ENCODE peak calls at places on chromosomes 16 and 17, in five cellular contexts. H is body of pancreas; L is gastrocnemius medialis; Z is thoracic aorta; T is CD8-positive, alpha-beta T cell. S is an unnamed sample.

GRCh38 chr17:142102-142661 is 4.8 kb downstream of the SCGB1C2 start:
- DNase-seq in T (peak), H (peak), L (no peak), Z (no peak), S (no peak)

GRCh38 chr16:3023415-3023668 is 400 bp downstream of the HCFC1R1 start:
- DNase-seq in Z (peak), H (peak), T (no peak), L (no peak), S (no peak)

GRCh38 chr16:8691728-8692127 is 17.3 kb downstream of the ABAT start:
- DNase-seq in H (no peak), L (no peak), Z (no peak), T (no peak), S (no peak)

GRCh38 chr17:69607162-69607834 is 192.8 kb downstream of the MAP2K6 start:
- DNase-seq in L (peak), Z (no peak), T (no peak), H (peak), S (peak)

GRCh38 chr17:27573971-27574525 is 56.9 kb upstream of the LGALS9 start:
- DNase-seq in T (no peak), Z (no peak), H (no peak), L (no peak), S (no peak)

GRCh38 chr17:28940675-28941074 is 10.6 kb downstream of the PHF12 start:
- DNase-seq in L (peak), Z (no peak), H (no peak), T (no peak), S (no peak)

GRCh38 chr16:66731101-66731500 is 20.3 kb downstream of the DYNC1LI2 start:
- DNase-seq in Z (no peak), H (no peak), T (no peak), L (no peak), S (no peak)

GRCh38 chr17:76540381-76541300 is 797 bp downstream of the PRCD start:
- DNase-seq in L (peak), H (peak), T (no peak), Z (peak), S (peak)

GRCh38 chr16:28543072-28543471 is 4.3 kb upstream of the NUPR1 start:
- DNase-seq in Z (no peak), H (peak), L (peak), T (no peak), S (no peak)

GRCh38 chr17:46000292-46000691 is 1.2 kb downstream of the STH start:
- DNase-seq in H (no peak), L (no peak), T (no peak), Z (no peak), S (no peak)

GRCh38 chr17:46002311-46002972 is 3.4 kb downstream of the STH start:
- DNase-seq in T (peak), H (peak), L (peak), Z (no peak), S (peak)

GRCh38 chr17:46000757-46001156 is 1.7 kb downstream of the STH start:
- DNase-seq in L (no peak), H (no peak), T (no peak), Z (no peak), S (no peak)

GRCh38 chr17:46002973-46003316 is 3.9 kb downstream of the STH start:
- DNase-seq in L (no peak), T (no peak), H (no peak), Z (no peak), S (no peak)

DNA sequence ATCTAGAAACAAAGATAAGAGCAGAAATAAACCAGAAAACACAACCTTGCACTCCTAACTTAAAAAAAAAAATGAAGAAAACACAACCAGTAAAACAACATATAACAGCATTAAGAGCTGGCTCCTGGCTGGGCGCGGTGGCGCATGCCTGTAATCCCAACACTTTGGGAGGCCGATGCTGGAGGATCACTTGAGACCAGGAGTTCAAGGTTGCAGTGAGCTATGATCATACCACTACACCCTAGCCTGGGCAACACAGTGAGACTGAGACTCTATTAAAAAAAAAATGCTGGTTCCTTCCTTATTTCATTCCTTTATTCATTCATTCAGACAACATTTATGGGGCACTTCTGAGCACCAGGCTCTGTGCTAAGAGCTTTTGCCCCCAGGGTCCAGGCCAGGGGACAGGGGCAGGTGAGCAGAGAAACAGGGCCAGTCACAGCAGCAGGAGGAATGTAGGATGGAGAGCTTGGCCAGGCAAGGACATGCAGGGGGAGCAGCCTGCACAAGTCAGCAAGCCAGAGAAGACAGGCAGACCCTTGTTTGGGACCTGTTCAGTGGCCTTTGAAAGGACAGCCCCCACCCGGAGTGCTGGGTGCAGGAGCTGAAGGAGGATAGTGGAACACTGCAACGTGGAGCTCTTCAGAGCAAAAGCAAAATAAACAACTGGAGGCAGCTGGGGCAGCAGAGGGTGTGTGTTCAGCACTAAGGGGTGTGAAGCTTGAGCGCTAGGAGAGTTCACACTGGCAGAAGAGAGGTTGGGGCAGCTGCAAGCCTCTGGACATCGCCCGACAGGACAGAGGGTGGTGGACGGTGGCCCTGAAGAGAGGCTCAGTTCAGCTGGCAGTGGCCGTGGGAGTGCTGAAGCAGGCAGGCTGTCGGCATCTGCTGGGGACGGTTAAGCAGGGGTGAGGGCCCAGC is 2.6 kb downstream of the STH start:
- DNase-seq in H (no peak), L (no peak), T (no peak), Z (no peak), S (no peak)
- H3K4me3 ChIP-seq in H (no peak), L (no peak), T (no peak), Z (no peak), S (no peak)

DNA sequence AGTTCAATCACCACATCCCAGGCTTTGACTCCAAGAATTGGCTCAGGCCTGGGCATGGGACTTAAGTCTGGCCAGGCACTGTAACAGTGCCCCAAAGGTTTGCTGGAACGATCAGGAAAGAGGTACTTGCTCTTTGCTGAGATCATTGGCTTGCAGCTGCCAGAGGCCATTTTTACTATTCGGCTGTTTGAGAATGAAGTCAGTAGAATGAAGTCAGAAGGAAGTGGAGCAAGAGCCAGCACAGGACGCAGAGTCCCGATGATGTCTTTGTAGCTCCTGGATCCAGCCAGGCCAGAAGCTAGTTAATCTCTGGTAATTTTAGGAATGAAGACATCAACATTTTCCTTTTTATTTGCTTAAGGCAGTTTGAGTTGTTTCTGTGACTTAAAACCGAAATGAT is 195.5 kb downstream of the RAB11FIP4 start:
- DNase-seq in Z (no peak), L (no peak), T (no peak), H (no peak), S (no peak)
- H3K4me3 ChIP-seq in Z (no peak), L (no peak), T (no peak), H (no peak), S (no peak)

GRCh38 chr16:85057948-85058347 is 30.4 kb downstream of the KIAA0513 start:
- DNase-seq in H (no peak), T (no peak), Z (no peak), L (no peak), S (no peak)

GRCh38 chr16:85056211-85056748 is 28.7 kb downstream of the KIAA0513 start:
- DNase-seq in T (peak), L (no peak), Z (no peak), H (no peak), S (no peak)

GRCh38 chr16:85057212-85057889 is 29.8 kb downstream of the KIAA0513 start:
- DNase-seq in Z (no peak), H (peak), L (no peak), T (no peak), S (no peak)

GRCh38 chr16:85054948-85055502 is 27.4 kb downstream of the KIAA0513 start:
- DNase-seq in Z (no peak), H (no peak), L (no peak), T (no peak), S (no peak)

DNA sequence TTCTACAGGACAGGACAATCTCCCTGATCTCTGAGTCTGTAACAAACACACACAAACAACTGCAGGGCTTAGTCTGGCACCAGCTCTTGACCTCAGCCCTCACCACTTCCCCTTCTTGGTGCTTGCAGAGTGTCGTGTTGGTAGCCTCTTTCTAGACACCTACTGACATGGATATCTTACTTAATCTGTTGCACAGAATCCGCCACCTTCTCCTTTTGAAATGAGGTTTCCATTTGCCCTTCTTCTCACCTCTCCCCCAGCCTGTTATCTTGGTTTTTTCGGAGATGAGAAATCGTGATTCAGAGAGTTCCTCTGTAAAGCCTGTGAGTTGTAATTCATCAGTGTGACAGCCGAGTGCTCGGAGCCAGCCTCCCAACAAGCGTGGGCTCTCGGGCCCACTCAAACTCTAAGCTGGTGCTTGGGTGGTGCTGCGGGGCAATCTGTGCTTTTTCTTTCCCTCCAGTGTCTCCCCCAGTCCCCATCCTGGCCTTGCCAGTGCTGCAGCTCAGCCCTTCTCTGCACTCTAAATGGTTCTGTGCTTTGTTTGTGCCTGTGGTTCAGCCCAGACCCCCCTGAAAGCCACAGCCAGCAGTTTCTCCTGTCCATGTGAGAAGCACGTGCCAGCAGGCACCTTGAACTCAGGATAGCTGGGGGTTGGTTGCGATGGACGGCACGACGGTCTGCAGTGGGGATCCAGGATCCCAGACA is 28.1 kb downstream of the KIAA0513 start:
- DNase-seq in T (peak), H (peak), Z (no peak), L (peak), S (no peak)
- H3K4me3 ChIP-seq in T (peak), H (no peak), Z (peak), L (peak), S (peak)

DNA sequence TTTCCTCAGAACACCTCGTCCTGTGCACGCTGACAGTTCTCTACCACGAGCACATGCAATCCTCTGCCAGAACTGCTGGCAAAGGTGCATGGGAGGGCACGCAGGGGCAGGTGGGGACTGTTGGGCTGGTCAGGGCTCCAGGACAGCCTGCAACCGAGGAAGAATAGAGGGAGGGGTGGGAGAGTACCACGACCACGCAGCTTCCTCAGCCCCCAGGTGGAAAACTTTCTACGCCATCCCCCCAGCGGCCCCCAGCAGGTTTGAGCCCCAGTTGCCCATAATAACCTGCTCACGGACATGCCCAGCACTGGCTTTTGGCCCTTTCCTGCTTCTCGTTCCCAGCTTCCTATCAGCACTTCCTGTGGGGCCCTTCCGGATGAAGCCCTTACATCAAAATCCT is 199.3 kb downstream of the C16orf95 start:
- DNase-seq in Z (no peak), L (no peak), T (no peak), H (no peak), S (no peak)
- H3K4me3 ChIP-seq in Z (no peak), L (no peak), T (no peak), H (no peak), S (no peak)

GRCh38 chr16:4703906-4704305 is 10.5 kb downstream of the NUDT16L1 start:
- DNase-seq in T (no peak), L (no peak), Z (no peak), H (no peak), S (no peak)
- H3K4me3 ChIP-seq in T (no peak), L (no peak), Z (no peak), H (no peak), S (no peak)

GRCh38 chr17:50506298-50506697 is 1.9 kb upstream of the MYCBPAP start:
- DNase-seq in Z (no peak), H (no peak), L (no peak), T (no peak), S (no peak)

GRCh38 chr17:50507871-50508572 is at the start of gene MYCBPAP:
- DNase-seq in H (peak), T (peak), Z (peak), L (peak), S (peak)

GRCh38 chr17:50511058-50511457 is 2.8 kb downstream of the MYCBPAP start:
- DNase-seq in T (no peak), H (no peak), Z (no peak), L (no peak), S (no peak)

GRCh38 chr17:50505731-50506130 is 2.5 kb upstream of the MYCBPAP start:
- DNase-seq in L (no peak), T (no peak), H (no peak), Z (no peak), S (no peak)

GRCh38 chr17:50508573-50509460 is 578 bp downstream of the MYCBPAP start:
- DNase-seq in H (no peak), Z (no peak), T (no peak), L (no peak), S (no peak)
- H3K4me3 ChIP-seq in H (peak), Z (peak), T (peak), L (peak), S (peak)

DNA sequence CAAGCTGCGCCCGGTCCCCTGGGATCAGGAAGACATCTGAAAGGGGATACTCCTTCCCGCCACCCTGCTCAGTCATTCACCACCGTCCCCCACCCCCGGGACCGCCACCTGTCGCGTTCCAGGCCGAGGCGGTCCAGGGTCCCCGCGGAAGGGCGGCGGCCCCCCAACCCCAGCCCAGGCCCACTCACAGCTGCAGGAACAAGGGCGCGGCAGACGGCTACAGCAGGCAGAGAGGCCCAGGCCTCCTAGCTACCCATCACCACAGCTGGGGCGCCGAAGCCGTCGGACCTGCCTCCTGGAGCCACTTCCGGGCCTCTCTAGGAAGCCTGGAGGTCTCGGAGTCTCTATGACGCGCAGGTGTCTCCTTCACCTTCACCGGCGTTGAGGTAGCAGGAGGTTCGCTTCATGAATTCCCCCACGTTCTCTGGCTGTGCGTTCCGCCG is at the start of gene SDR42E1:
- DNase-seq in L (no peak), T (peak), Z (no peak), H (peak), S (no peak)
- H3K4me3 ChIP-seq in L (no peak), T (peak), Z (peak), H (peak), S (peak)